ENCODE peak calls at places on chromosomes 5 and 9, in eight cellular contexts. Z is MM.1S; F is EL; D is AG04450; V is NCI-H1105 treated with DMSO at 0.1 percent for 48 hours; I is mesenchymal stem cell; B is activated T-helper 1 cell treated with anti-CD3 and anti-CD28 coated beads, Interleukin-2, amount 50 U/mL, for 16 hours; K is ELF-1. S is an unnamed sample.

GRCh38 chr5:79225026-79225425 is 10.9 kb upstream of the JMY start:
- DNase-seq in F (peak), D (peak), V (no peak), I (no peak), Z (no peak), B (no peak), K (no peak), S (no peak)

GRCh38 chr9:89592201-89592815 is 12.5 kb upstream of the GADD45G start:
- DNase-seq in Z (no peak), I (no peak), D (no peak), B (no peak), F (no peak), K (no peak), V (no peak), S (no peak)

GRCh38 chr5:849651-850301 is 1.0 kb downstream of the ZDHHC11 start:
- DNase-seq in D (no peak), K (peak), B (no peak), F (no peak), I (peak), V (no peak), Z (no peak), S (no peak)

GRCh38 chr5:6859001-6859400 is 145.8 kb downstream of the TENT4A start:
- DNase-seq in V (no peak), I (no peak), Z (no peak), D (no peak), K (no peak), F (no peak), B (no peak), S (no peak)

GRCh38 chr5:116738948-116739339 is 164.3 kb upstream of the SEMA6A start:
- DNase-seq in D (no peak), F (no peak), B (no peak), I (no peak), K (no peak), Z (no peak), V (no peak), S (no peak)

GRCh38 chr5:108700928-108701327 is 46.8 kb upstream of the FER start:
- DNase-seq in F (no peak), V (no peak), K (no peak), B (no peak), I (peak), Z (no peak), D (no peak), S (no peak)

GRCh38 chr9:123637596-123637939 is 281.6 kb downstream of the CRB2 start:
- DNase-seq in F (no peak), Z (peak), I (no peak), K (no peak), B (no peak), D (no peak), V (no peak), S (no peak)

GRCh38 chr9:134182554-134183219 is 18.3 kb upstream of the RNU6ATAC start:
- DNase-seq in B (no peak), K (no peak), Z (no peak), V (no peak), I (peak), D (no peak), F (no peak), S (no peak)

GRCh38 chr5:118233601-118234000 is 754.7 kb downstream of the DTWD2 start:
- DNase-seq in B (no peak), D (no peak), F (no peak), I (peak), V (no peak), Z (no peak), K (no peak), S (no peak)

GRCh38 chr9:113508111-113508749 is 44.7 kb downstream of the RGS3 start:
- DNase-seq in I (no peak), Z (no peak), F (no peak), K (no peak), B (no peak), D (no peak), V (no peak), S (no peak)

GRCh38 chr5:10760976-10761841 is at the start of gene DAP:
- DNase-seq in F (peak), Z (peak), D (peak), I (peak), B (peak), V (peak), K (peak), S (peak)

GRCh38 chr9:91902465-91903125 is 47.4 kb downstream of the ROR2 start:
- DNase-seq in F (no peak), D (no peak), Z (no peak), V (no peak), I (peak), K (no peak), B (no peak), S (no peak)

GRCh38 chr9:134026981-134027380 is 1.7 kb downstream of the BRD3OS start:
- DNase-seq in B (no peak), D (no peak), I (no peak), F (no peak), Z (no peak), V (no peak), K (no peak), S (no peak)

GRCh38 chr5:142671276-142671675 is 14.6 kb downstream of the FGF1 start:
- DNase-seq in B (no peak), Z (no peak), D (no peak), K (no peak), I (no peak), V (no peak), F (no peak), S (no peak)

GRCh38 chr9:99368341-99369326 is 146.6 kb downstream of the SEC61B start:
- DNase-seq in I (peak), F (peak), K (peak), V (no peak), B (no peak), Z (peak), D (no peak), S (no peak)